ENCODE peak calls at places on chromosomes 1 and 21, in six cellular contexts. C is AG08395; D is dorsolateral prefrontal cortex; J is smooth muscle cell of the brain vasculature; V is fibroblast of gingiva; E is stimulated activated CD8-positive, alpha-beta memory T cell treated with anti-CD3 and anti-CD28 coated beads, Interleukin-2, amount 100 ng/mL, for 1 hour. F is an unnamed sample.
A peak's percentile ranks its signal among the peaks of the same experiment; 100 is the strongest.

GRCh38 chr1:87449348-87449963 is 120.8 kb downstream of the LMO4 start:
- DNase-seq in C (no peak), D (no peak), J (no peak), V (no peak), E (no peak), F (peak; percentile 95)

GRCh38 chr1:158024737-158025136 is 31.3 kb downstream of the KIRREL1 start:
- DNase-seq in C (no peak), D (no peak), J (no peak), V (no peak), E (no peak), F (no peak)

GRCh38 chr21:42093991-42094417 is 22.9 kb downstream of the UMODL1 start:
- DNase-seq in C (peak; percentile 91), D (peak; percentile 64), J (peak; percentile 76), V (peak; percentile 82), E (no peak), F (no peak)

GRCh38 chr1:31696246-31696645 is 7.6 kb downstream of the COL16A1 start:
- DNase-seq in C (no peak), D (peak; percentile 92), J (no peak), V (no peak), E (no peak), F (peak; percentile 60)

GRCh38 chr21:15904389-15904788 is 174.6 kb downstream of the USP25 start:
- DNase-seq in C (no peak), D (no peak), J (no peak), V (no peak), E (no peak), F (no peak)

GRCh38 chr1:55589656-55590297 is 374.6 kb upstream of the USP24 start:
- DNase-seq in C (peak; percentile 62), D (no peak), J (no peak), V (peak; percentile 98), E (no peak), F (no peak)

GRCh38 chr1:66505671-66506392 is 28.1 kb upstream of the SGIP1 start:
- DNase-seq in C (no peak), D (no peak), J (no peak), V (peak; percentile 22), E (no peak), F (no peak)

GRCh38 chr1:225845633-225846259 is 35.8 kb downstream of the EPHX1 start:
- DNase-seq in C (peak; percentile 81), D (peak; percentile 47), J (peak; percentile 58), V (peak; percentile 82), E (no peak), F (peak; percentile 56)

GRCh38 chr1:10424034-10424433 is 6.2 kb upstream of the CENPS start:
- DNase-seq in C (peak; percentile 73), D (no peak), J (no peak), V (peak; percentile 80), E (no peak), F (no peak)

GRCh38 chr1:147771216-147772125 is 11.1 kb upstream of the GJA5 start:
- DNase-seq in C (peak; percentile 56), D (no peak), J (no peak), V (no peak), E (no peak), F (no peak)

GRCh38 chr1:241819340-241819866 is 28.6 kb upstream of the EXO1 start:
- DNase-seq in C (no peak), D (no peak), J (no peak), V (no peak), E (no peak), F (no peak)

GRCh38 chr1:87474098-87474497 is 145.4 kb downstream of the LMO4 start:
- DNase-seq in C (no peak), D (no peak), J (no peak), V (no peak), E (no peak), F (no peak)

GRCh38 chr1:32536117-32536516 is 3.1 kb upstream of the ZBTB8A start:
- DNase-seq in C (no peak), D (no peak), J (no peak), V (no peak), E (no peak), F (no peak)

GRCh38 chr1:200885564-200886402 is 8.9 kb upstream of the INAVA start:
- DNase-seq in C (no peak), D (no peak), J (no peak), V (no peak), E (no peak), F (no peak)

GRCh38 chr1:243217401-243217800 is 37.7 kb downstream of the CEP170 start:
- DNase-seq in C (no peak), D (no peak), J (no peak), V (peak; percentile 30), E (no peak), F (no peak)

GRCh38 chr1:22171951-22172715 is 29.2 kb upstream of the WNT4 start:
- DNase-seq in C (no peak), D (no peak), J (no peak), V (no peak), E (no peak), F (no peak)

GRCh38 chr1:208461680-208462079 is 217.5 kb upstream of the PLXNA2 start:
- DNase-seq in C (no peak), D (no peak), J (no peak), V (no peak), E (no peak), F (no peak)

GRCh38 chr1:221279146-221279545 is 399.9 kb downstream of the HLX start:
- DNase-seq in C (peak; percentile 14), D (no peak), J (no peak), V (peak; percentile 13), E (no peak), F (no peak)

GRCh38 chr1:51705035-51705434 is 88.1 kb downstream of the OSBPL9 start:
- DNase-seq in C (no peak), D (no peak), J (no peak), V (no peak), E (no peak), F (no peak)

GRCh38 chr1:245874942-245875580 is 632.0 kb downstream of the SMYD3 start:
- DNase-seq in C (peak; percentile 80), D (no peak), J (peak; percentile 85), V (peak; percentile 82), E (no peak), F (peak; percentile 92)

GRCh38 chr1:115946116-115946515 is 30.2 kb upstream of the SLC22A15 start:
- DNase-seq in C (no peak), D (no peak), J (no peak), V (no peak), E (no peak), F (no peak)

GRCh38 chr1:214559079-214559478 is 7.7 kb upstream of the PTPN14 start:
- DNase-seq in C (no peak), D (no peak), J (no peak), V (no peak), E (no peak), F (no peak)

GRCh38 chr1:109482796-109483638 is 688 bp upstream of the ATXN7L2 start:
- DNase-seq in C (no peak), D (peak; percentile 49), J (no peak), V (no peak), E (no peak), F (peak; percentile 73)

GRCh38 chr1:79052829-79053449 is 46.4 kb upstream of the ADGRL4 start:
- DNase-seq in C (no peak), D (no peak), J (no peak), V (no peak), E (no peak), F (no peak)

GRCh38 chr21:43818685-43819084 is 29.3 kb downstream of the RRP1 start:
- DNase-seq in C (no peak), D (no peak), J (no peak), V (no peak), E (no peak), F (no peak)